ENCODE peak calls at places on chromosomes 16 and 17, in seven cellular contexts. One of them, this sample, is unnamed. For H3K4me1, the result is how much of the 10 kb centered on the place peaks cover.

GRCh38 chr16:21100447-21100846 is 50.2 kb downstream of the DNAH3 start:
- DNase-seq in A549: peak
- DNase-seq in heart right ventricle: no peak
- DNase-seq in neural progenitor cell: no peak
- DNase-seq in transverse colon: no peak
- DNase-seq in endodermal cell: no peak
- DNase-seq in cardiac muscle cell: no peak
- DNase-seq in this sample: no peak

GRCh38 chr17:42843358-42843934 is 934 bp upstream of the AOC2 start:
- DNase-seq in neural progenitor cell: peak
- DNase-seq in cardiac muscle cell: peak
- DNase-seq in A549: peak
- DNase-seq in endodermal cell: peak
- DNase-seq in heart right ventricle: no peak
- DNase-seq in transverse colon: no peak
- DNase-seq in this sample: no peak

GRCh38 chr17:50511058-50511457 is 2.8 kb downstream of the MYCBPAP start:
- DNase-seq in transverse colon: no peak
- DNase-seq in endodermal cell: peak
- DNase-seq in A549: no peak
- DNase-seq in heart right ventricle: no peak
- DNase-seq in neural progenitor cell: no peak
- DNase-seq in cardiac muscle cell: peak
- DNase-seq in this sample: no peak

GRCh38 chr16:71722801-71723536 is 1.5 kb downstream of the PHLPP2 start:
- DNase-seq in heart right ventricle: peak
- DNase-seq in transverse colon: peak
- DNase-seq in endodermal cell: peak
- DNase-seq in A549: peak
- DNase-seq in neural progenitor cell: peak
- DNase-seq in cardiac muscle cell: peak
- DNase-seq in this sample: peak

GRCh38 chr17:72575542-72576233 is 454.9 kb downstream of the SOX9 start:
- DNase-seq in A549: no peak
- DNase-seq in cardiac muscle cell: no peak
- DNase-seq in heart right ventricle: no peak
- DNase-seq in endodermal cell: peak
- DNase-seq in transverse colon: no peak
- DNase-seq in neural progenitor cell: peak
- DNase-seq in this sample: no peak

GRCh38 chr16:10554569-10554968 is 25.8 kb downstream of the EMP2 start:
- DNase-seq in neural progenitor cell: no peak
- DNase-seq in transverse colon: no peak
- DNase-seq in heart right ventricle: no peak
- DNase-seq in endodermal cell: no peak
- DNase-seq in A549: no peak
- DNase-seq in cardiac muscle cell: no peak
- DNase-seq in this sample: no peak

GRCh38 chr16:56980203-56980535 is 9.2 kb upstream of the NLRC5 start:
- DNase-seq in A549: no peak
- DNase-seq in endodermal cell: no peak
- DNase-seq in neural progenitor cell: no peak
- DNase-seq in heart right ventricle: no peak
- DNase-seq in cardiac muscle cell: no peak
- DNase-seq in transverse colon: no peak
- DNase-seq in this sample: no peak

GRCh38 chr17:63550816-63551639 is 751 bp downstream of the DCAF7 start:
- DNase-seq in heart right ventricle: no peak
- DNase-seq in neural progenitor cell: peak
- DNase-seq in A549: peak
- DNase-seq in transverse colon: peak
- DNase-seq in endodermal cell: peak
- DNase-seq in cardiac muscle cell: peak
- DNase-seq in this sample: no peak

GRCh38 chr17:44307387-44308186 is 814 bp upstream of the RUNDC3A start:
- DNase-seq in cardiac muscle cell: peak
- DNase-seq in heart right ventricle: no peak
- DNase-seq in A549: peak
- DNase-seq in endodermal cell: peak
- DNase-seq in transverse colon: peak
- DNase-seq in neural progenitor cell: peak
- DNase-seq in this sample: peak

GRCh38 chr17:20218231-20218630 is 209.1 kb downstream of the SPECC1 start:
- DNase-seq in cardiac muscle cell: no peak
- DNase-seq in neural progenitor cell: peak
- DNase-seq in transverse colon: no peak
- DNase-seq in A549: no peak
- DNase-seq in heart right ventricle: no peak
- DNase-seq in endodermal cell: no peak
- DNase-seq in this sample: no peak

GRCh38 chr16:88464447-88465318 is 11.6 kb downstream of the ZFPM1 start:
- DNase-seq in cardiac muscle cell: no peak
- DNase-seq in transverse colon: no peak
- DNase-seq in neural progenitor cell: no peak
- DNase-seq in endodermal cell: no peak
- DNase-seq in A549: no peak
- DNase-seq in heart right ventricle: no peak
- DNase-seq in this sample: no peak

GRCh38 chr17:2053380-2054261 is 1.3 kb upstream of the HIC1 start:
- DNase-seq in cardiac muscle cell: peak
- DNase-seq in A549: peak
- DNase-seq in transverse colon: peak
- DNase-seq in endodermal cell: peak
- DNase-seq in neural progenitor cell: peak
- DNase-seq in heart right ventricle: peak
- DNase-seq in this sample: peak

GRCh38 chr16:17281052-17281451 is 189.7 kb downstream of the XYLT1 start:
- DNase-seq in transverse colon: no peak
- DNase-seq in endodermal cell: no peak
- DNase-seq in heart right ventricle: no peak
- DNase-seq in A549: no peak
- DNase-seq in neural progenitor cell: no peak
- DNase-seq in cardiac muscle cell: no peak
- DNase-seq in this sample: no peak

GRCh38 chr17:58527306-58527705 is 12.9 kb upstream of the MTMR4 start:
- DNase-seq in neural progenitor cell: no peak
- DNase-seq in cardiac muscle cell: no peak
- DNase-seq in transverse colon: no peak
- DNase-seq in endodermal cell: no peak
- DNase-seq in heart right ventricle: no peak
- DNase-seq in A549: no peak
- DNase-seq in this sample: no peak

GRCh38 chr16:53515259-53515658 is 12.2 kb upstream of the AKTIP start:
- DNase-seq in endodermal cell: no peak
- DNase-seq in neural progenitor cell: no peak
- DNase-seq in heart right ventricle: no peak
- DNase-seq in transverse colon: no peak
- DNase-seq in A549: no peak
- DNase-seq in cardiac muscle cell: no peak
- DNase-seq in this sample: no peak

GRCh38 chr17:4582691-4583090 is 1.6 kb upstream of the SMTNL2 start:
- DNase-seq in transverse colon: no peak
- DNase-seq in endodermal cell: peak
- DNase-seq in neural progenitor cell: no peak
- DNase-seq in A549: no peak
- DNase-seq in cardiac muscle cell: no peak
- DNase-seq in heart right ventricle: no peak
- DNase-seq in this sample: no peak

GRCh38 chr16:74666425-74667214 is at the start of gene RFWD3:
- DNase-seq in transverse colon: peak
- DNase-seq in cardiac muscle cell: peak
- DNase-seq in A549: peak
- DNase-seq in endodermal cell: peak
- DNase-seq in heart right ventricle: peak
- DNase-seq in neural progenitor cell: peak
- DNase-seq in this sample: peak

GRCh38 chr16:74666010-74666421 is 661 bp downstream of the RFWD3 start:
- DNase-seq in transverse colon: no peak
- DNase-seq in heart right ventricle: no peak
- DNase-seq in cardiac muscle cell: no peak
- DNase-seq in A549: no peak
- DNase-seq in endodermal cell: no peak
- DNase-seq in neural progenitor cell: no peak
- DNase-seq in this sample: no peak

DNA sequence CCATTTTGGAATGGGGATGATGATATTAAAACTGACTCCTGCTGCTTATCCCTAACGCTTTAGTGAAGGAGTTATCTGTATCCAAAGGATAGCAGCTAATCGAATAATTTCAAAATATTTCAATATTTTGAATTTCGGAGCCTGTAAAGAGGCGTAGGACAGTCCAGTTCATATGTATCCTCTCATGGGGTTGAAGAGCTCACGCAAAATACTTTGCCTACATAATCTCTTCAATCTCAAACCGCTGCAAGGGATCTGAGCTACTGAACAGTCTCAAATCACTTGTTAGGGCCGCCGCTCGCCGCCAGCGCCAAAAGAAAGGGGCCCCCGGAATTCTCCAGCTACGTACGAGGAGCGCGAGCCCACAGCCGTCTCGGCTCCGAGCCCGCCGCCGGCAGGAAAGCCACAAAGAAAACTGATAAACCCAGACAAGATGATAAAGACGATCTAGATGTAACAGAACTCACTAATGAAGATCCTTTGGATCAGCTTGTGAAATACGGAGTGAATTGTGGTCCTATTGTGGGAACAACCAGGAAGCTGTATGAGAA is 613 bp upstream of the RFWD3 start:
- DNase-seq in endodermal cell: peak
- DNase-seq in A549: no peak
- DNase-seq in transverse colon: peak
- DNase-seq in cardiac muscle cell: peak
- DNase-seq in neural progenitor cell: peak
- DNase-seq in heart right ventricle: peak
- DNase-seq in this sample: no peak
- H3K4me3 ChIP-seq in endodermal cell: peak
- H3K4me3 ChIP-seq in A549: peak
- H3K4me3 ChIP-seq in transverse colon: peak
- H3K4me3 ChIP-seq in cardiac muscle cell: peak
- H3K4me3 ChIP-seq in neural progenitor cell: peak
- H3K4me3 ChIP-seq in heart right ventricle: peak
- H3K4me3 ChIP-seq in this sample: peak

GRCh38 chr16:87391950-87392822 is at the start of gene MAP1LC3B:
- DNase-seq in cardiac muscle cell: peak
- DNase-seq in transverse colon: peak
- DNase-seq in endodermal cell: peak
- DNase-seq in neural progenitor cell: peak
- DNase-seq in heart right ventricle: peak
- DNase-seq in A549: peak
- DNase-seq in this sample: peak

GRCh38 chr16:87395181-87395842 is 3.2 kb downstream of the MAP1LC3B start:
- DNase-seq in cardiac muscle cell: no peak
- DNase-seq in transverse colon: no peak
- DNase-seq in heart right ventricle: no peak
- DNase-seq in neural progenitor cell: no peak
- DNase-seq in endodermal cell: no peak
- DNase-seq in A549: no peak
- DNase-seq in this sample: no peak

GRCh38 chr16:87393680-87394055 is 1.5 kb downstream of the MAP1LC3B start:
- DNase-seq in heart right ventricle: no peak
- DNase-seq in cardiac muscle cell: no peak
- DNase-seq in A549: no peak
- DNase-seq in transverse colon: no peak
- DNase-seq in neural progenitor cell: no peak
- DNase-seq in endodermal cell: peak
- DNase-seq in this sample: no peak

GRCh38 chr16:87391324-87391949 is 699 bp upstream of the MAP1LC3B start:
- DNase-seq in A549: no peak
- DNase-seq in endodermal cell: peak
- DNase-seq in cardiac muscle cell: peak
- DNase-seq in neural progenitor cell: peak
- DNase-seq in heart right ventricle: peak
- DNase-seq in transverse colon: peak
- DNase-seq in this sample: peak

GRCh38 chr16:87392823-87393679 is 915 bp downstream of the MAP1LC3B start:
- DNase-seq in transverse colon: peak
- DNase-seq in heart right ventricle: peak
- DNase-seq in neural progenitor cell: peak
- DNase-seq in cardiac muscle cell: peak
- DNase-seq in A549: peak
- DNase-seq in endodermal cell: peak
- DNase-seq in this sample: peak
- TF ChIP-seq CTCF in transverse colon: no peak
- TF ChIP-seq CTCF in heart right ventricle: peak
- TF ChIP-seq CTCF in neural progenitor cell: peak
- TF ChIP-seq CTCF in cardiac muscle cell: peak
- TF ChIP-seq CTCF in A549: no peak
- TF ChIP-seq CTCF in endodermal cell: peak
- TF ChIP-seq CTCF in this sample: peak

DNA sequence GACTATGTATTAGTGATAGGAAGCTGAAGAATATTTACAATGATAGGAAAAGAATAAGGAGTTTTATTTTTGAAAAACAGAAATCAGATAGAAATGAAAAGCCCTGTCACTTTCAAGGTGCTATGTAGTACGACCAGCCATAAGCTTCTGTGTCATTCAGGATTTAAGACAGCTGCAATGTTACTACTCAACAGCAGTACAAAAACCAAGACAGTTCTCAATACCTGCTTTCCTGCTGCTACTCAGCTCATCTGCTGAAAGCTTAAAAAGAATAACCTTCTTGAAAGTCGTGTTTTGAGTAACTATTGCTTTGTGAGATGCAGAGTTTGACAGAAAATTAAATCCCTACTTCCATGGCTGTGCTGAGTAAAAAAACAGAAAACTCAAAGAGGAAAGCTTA is 8.7 kb downstream of the GRB2 start:
- DNase-seq in neural progenitor cell: no peak
- DNase-seq in heart right ventricle: no peak
- DNase-seq in endodermal cell: no peak
- DNase-seq in transverse colon: no peak
- DNase-seq in A549: no peak
- DNase-seq in cardiac muscle cell: no peak
- DNase-seq in this sample: no peak
- H3K4me1 ChIP-seq in neural progenitor cell: under half
- H3K4me1 ChIP-seq in heart right ventricle: half or more
- H3K4me1 ChIP-seq in endodermal cell: under half
- H3K4me1 ChIP-seq in transverse colon: under half
- H3K4me1 ChIP-seq in A549: under half
- H3K4me1 ChIP-seq in cardiac muscle cell: under half
- H3K4me1 ChIP-seq in this sample: under half

GRCh38 chr16:86566966-86567700 is 504 bp downstream of the FOXC2 start:
- DNase-seq in cardiac muscle cell: peak
- DNase-seq in neural progenitor cell: peak
- DNase-seq in heart right ventricle: peak
- DNase-seq in transverse colon: no peak
- DNase-seq in A549: no peak
- DNase-seq in endodermal cell: peak
- DNase-seq in this sample: no peak

GRCh38 chr16:86565181-86565631 is 1.4 kb upstream of the FOXC2 start:
- DNase-seq in heart right ventricle: no peak
- DNase-seq in cardiac muscle cell: no peak
- DNase-seq in neural progenitor cell: no peak
- DNase-seq in A549: no peak
- DNase-seq in endodermal cell: no peak
- DNase-seq in transverse colon: no peak
- DNase-seq in this sample: no peak

GRCh38 chr16:86566601-86566965 is at the start of gene FOXC2:
- DNase-seq in cardiac muscle cell: peak
- DNase-seq in neural progenitor cell: peak
- DNase-seq in A549: peak
- DNase-seq in transverse colon: peak
- DNase-seq in heart right ventricle: peak
- DNase-seq in endodermal cell: peak
- DNase-seq in this sample: peak

GRCh38 chr16:86567701-86568571 is 1.3 kb downstream of the FOXC2 start:
- DNase-seq in A549: no peak
- DNase-seq in transverse colon: no peak
- DNase-seq in cardiac muscle cell: peak
- DNase-seq in endodermal cell: peak
- DNase-seq in heart right ventricle: peak
- DNase-seq in neural progenitor cell: peak
- DNase-seq in this sample: no peak

GRCh38 chr16:86565644-86566511 is 751 bp upstream of the FOXC2 start:
- DNase-seq in transverse colon: no peak
- DNase-seq in endodermal cell: peak
- DNase-seq in cardiac muscle cell: peak
- DNase-seq in neural progenitor cell: peak
- DNase-seq in heart right ventricle: no peak
- DNase-seq in A549: no peak
- DNase-seq in this sample: no peak
- H3K4me3 ChIP-seq in transverse colon: no peak
- H3K4me3 ChIP-seq in endodermal cell: peak
- H3K4me3 ChIP-seq in cardiac muscle cell: peak
- H3K4me3 ChIP-seq in neural progenitor cell: peak
- H3K4me3 ChIP-seq in heart right ventricle: peak
- H3K4me3 ChIP-seq in A549: no peak
- H3K4me3 ChIP-seq in this sample: no peak